ENCODE peak calls at places on chromosomes 13 and 19, in ten cellular contexts. One of them, this sample, is unnamed.

GRCh38 chr13:44857736-44858135 is 131.5 kb downstream of the NUFIP1 start:
- DNase-seq in brain microvascular endothelial cell: no peak
- DNase-seq in body of pancreas: no peak
- DNase-seq in GM23248: no peak
- DNase-seq in mesenchymal stem cell: no peak
- DNase-seq in substantia nigra: no peak
- DNase-seq in right lobe of liver: no peak
- DNase-seq in psoas muscle: no peak
- DNase-seq in breast epithelium: no peak
- DNase-seq in gastrocnemius medialis: no peak
- DNase-seq in this sample: no peak

GRCh38 chr19:3284759-3285646 is 60.5 kb downstream of the CELF5 start:
- DNase-seq in body of pancreas: peak
- DNase-seq in substantia nigra: no peak
- DNase-seq in brain microvascular endothelial cell: peak
- DNase-seq in psoas muscle: peak
- DNase-seq in mesenchymal stem cell: peak
- DNase-seq in right lobe of liver: peak
- DNase-seq in breast epithelium: peak
- DNase-seq in GM23248: peak
- DNase-seq in gastrocnemius medialis: peak
- DNase-seq in this sample: no peak

GRCh38 chr19:9849786-9850185 is 14.7 kb downstream of the PIN1 start:
- DNase-seq in brain microvascular endothelial cell: no peak
- DNase-seq in right lobe of liver: no peak
- DNase-seq in GM23248: no peak
- DNase-seq in substantia nigra: no peak
- DNase-seq in body of pancreas: no peak
- DNase-seq in breast epithelium: no peak
- DNase-seq in mesenchymal stem cell: no peak
- DNase-seq in psoas muscle: no peak
- DNase-seq in gastrocnemius medialis: no peak
- DNase-seq in this sample: no peak

GRCh38 chr13:112113355-112113754 is 46.4 kb downstream of the SOX1 start:
- DNase-seq in brain microvascular endothelial cell: no peak
- DNase-seq in breast epithelium: no peak
- DNase-seq in body of pancreas: no peak
- DNase-seq in substantia nigra: no peak
- DNase-seq in right lobe of liver: no peak
- DNase-seq in gastrocnemius medialis: no peak
- DNase-seq in mesenchymal stem cell: no peak
- DNase-seq in psoas muscle: no peak
- DNase-seq in GM23248: no peak
- DNase-seq in this sample: no peak

GRCh38 chr13:95083758-95084157 is 217.5 kb downstream of the ABCC4 start:
- DNase-seq in mesenchymal stem cell: peak
- DNase-seq in right lobe of liver: no peak
- DNase-seq in substantia nigra: no peak
- DNase-seq in gastrocnemius medialis: no peak
- DNase-seq in psoas muscle: no peak
- DNase-seq in brain microvascular endothelial cell: peak
- DNase-seq in body of pancreas: no peak
- DNase-seq in GM23248: peak
- DNase-seq in breast epithelium: no peak
- DNase-seq in this sample: no peak

GRCh38 chr19:4061178-4061682 is 5.5 kb downstream of the ZBTB7A start:
- DNase-seq in GM23248: peak
- DNase-seq in gastrocnemius medialis: peak
- DNase-seq in body of pancreas: peak
- DNase-seq in right lobe of liver: peak
- DNase-seq in substantia nigra: no peak
- DNase-seq in psoas muscle: peak
- DNase-seq in brain microvascular endothelial cell: no peak
- DNase-seq in breast epithelium: peak
- DNase-seq in mesenchymal stem cell: no peak
- DNase-seq in this sample: no peak

GRCh38 chr13:75508002-75508548 is 26.1 kb upstream of the TBC1D4 start:
- DNase-seq in GM23248: no peak
- DNase-seq in mesenchymal stem cell: no peak
- DNase-seq in brain microvascular endothelial cell: no peak
- DNase-seq in breast epithelium: no peak
- DNase-seq in body of pancreas: no peak
- DNase-seq in right lobe of liver: no peak
- DNase-seq in gastrocnemius medialis: no peak
- DNase-seq in psoas muscle: no peak
- DNase-seq in substantia nigra: no peak
- DNase-seq in this sample: no peak

GRCh38 chr13:35552172-35552844 is 75.8 kb upstream of the MAB21L1 start:
- DNase-seq in GM23248: peak
- DNase-seq in gastrocnemius medialis: no peak
- DNase-seq in breast epithelium: no peak
- DNase-seq in substantia nigra: no peak
- DNase-seq in body of pancreas: no peak
- DNase-seq in right lobe of liver: no peak
- DNase-seq in mesenchymal stem cell: no peak
- DNase-seq in brain microvascular endothelial cell: no peak
- DNase-seq in psoas muscle: no peak
- DNase-seq in this sample: no peak

GRCh38 chr13:113746671-113747070 is 12.4 kb upstream of the TMEM255B start:
- DNase-seq in GM23248: no peak
- DNase-seq in psoas muscle: no peak
- DNase-seq in body of pancreas: peak
- DNase-seq in breast epithelium: no peak
- DNase-seq in gastrocnemius medialis: no peak
- DNase-seq in right lobe of liver: no peak
- DNase-seq in substantia nigra: no peak
- DNase-seq in mesenchymal stem cell: no peak
- DNase-seq in brain microvascular endothelial cell: no peak
- DNase-seq in this sample: no peak

GRCh38 chr19:19554074-19555023 is 16.3 kb downstream of the CILP2 start:
- DNase-seq in psoas muscle: peak
- DNase-seq in brain microvascular endothelial cell: no peak
- DNase-seq in right lobe of liver: no peak
- DNase-seq in mesenchymal stem cell: peak
- DNase-seq in substantia nigra: no peak
- DNase-seq in breast epithelium: no peak
- DNase-seq in gastrocnemius medialis: no peak
- DNase-seq in GM23248: peak
- DNase-seq in body of pancreas: peak
- DNase-seq in this sample: no peak

GRCh38 chr19:51788029-51788428 is 6.9 kb upstream of the FPR3 start:
- DNase-seq in breast epithelium: no peak
- DNase-seq in mesenchymal stem cell: no peak
- DNase-seq in gastrocnemius medialis: no peak
- DNase-seq in GM23248: no peak
- DNase-seq in psoas muscle: no peak
- DNase-seq in body of pancreas: no peak
- DNase-seq in right lobe of liver: no peak
- DNase-seq in substantia nigra: no peak
- DNase-seq in brain microvascular endothelial cell: no peak
- DNase-seq in this sample: no peak

GRCh38 chr19:55082023-55082851 is 6.6 kb downstream of the EPS8L1 start:
- DNase-seq in gastrocnemius medialis: no peak
- DNase-seq in brain microvascular endothelial cell: peak
- DNase-seq in right lobe of liver: no peak
- DNase-seq in breast epithelium: no peak
- DNase-seq in mesenchymal stem cell: peak
- DNase-seq in psoas muscle: no peak
- DNase-seq in body of pancreas: no peak
- DNase-seq in GM23248: peak
- DNase-seq in substantia nigra: no peak
- DNase-seq in this sample: no peak

GRCh38 chr19:53541971-53542370 is 4.0 kb downstream of the ZNF331 start:
- DNase-seq in GM23248: no peak
- DNase-seq in substantia nigra: no peak
- DNase-seq in body of pancreas: no peak
- DNase-seq in right lobe of liver: no peak
- DNase-seq in brain microvascular endothelial cell: no peak
- DNase-seq in mesenchymal stem cell: no peak
- DNase-seq in gastrocnemius medialis: no peak
- DNase-seq in breast epithelium: no peak
- DNase-seq in psoas muscle: no peak
- DNase-seq in this sample: no peak

GRCh38 chr19:44848036-44848804 is 2.1 kb downstream of the NECTIN2 start:
- DNase-seq in body of pancreas: peak
- DNase-seq in breast epithelium: no peak
- DNase-seq in psoas muscle: no peak
- DNase-seq in substantia nigra: no peak
- DNase-seq in brain microvascular endothelial cell: peak
- DNase-seq in GM23248: peak
- DNase-seq in gastrocnemius medialis: no peak
- DNase-seq in right lobe of liver: no peak
- DNase-seq in mesenchymal stem cell: peak
- DNase-seq in this sample: no peak

GRCh38 chr13:111944171-111944583 is 122.8 kb upstream of the SOX1 start:
- DNase-seq in GM23248: no peak
- DNase-seq in psoas muscle: no peak
- DNase-seq in body of pancreas: no peak
- DNase-seq in gastrocnemius medialis: no peak
- DNase-seq in right lobe of liver: no peak
- DNase-seq in brain microvascular endothelial cell: no peak
- DNase-seq in mesenchymal stem cell: no peak
- DNase-seq in breast epithelium: no peak
- DNase-seq in substantia nigra: no peak
- DNase-seq in this sample: no peak

GRCh38 chr13:74274946-74275345 is 140.7 kb upstream of the KLF12 start:
- DNase-seq in gastrocnemius medialis: no peak
- DNase-seq in breast epithelium: no peak
- DNase-seq in psoas muscle: no peak
- DNase-seq in brain microvascular endothelial cell: no peak
- DNase-seq in substantia nigra: no peak
- DNase-seq in mesenchymal stem cell: no peak
- DNase-seq in GM23248: peak
- DNase-seq in body of pancreas: no peak
- DNase-seq in right lobe of liver: no peak
- DNase-seq in this sample: no peak

GRCh38 chr13:28409648-28410047 is 85.3 kb downstream of the FLT1 start:
- DNase-seq in brain microvascular endothelial cell: no peak
- DNase-seq in right lobe of liver: no peak
- DNase-seq in psoas muscle: no peak
- DNase-seq in substantia nigra: no peak
- DNase-seq in gastrocnemius medialis: no peak
- DNase-seq in breast epithelium: no peak
- DNase-seq in mesenchymal stem cell: no peak
- DNase-seq in GM23248: no peak
- DNase-seq in body of pancreas: no peak
- DNase-seq in this sample: no peak

GRCh38 chr19:1355974-1356865 is 27.5 kb upstream of the NDUFS7 start:
- DNase-seq in substantia nigra: no peak
- DNase-seq in body of pancreas: no peak
- DNase-seq in breast epithelium: no peak
- DNase-seq in brain microvascular endothelial cell: no peak
- DNase-seq in gastrocnemius medialis: no peak
- DNase-seq in right lobe of liver: peak
- DNase-seq in psoas muscle: no peak
- DNase-seq in GM23248: peak
- DNase-seq in mesenchymal stem cell: peak
- DNase-seq in this sample: no peak

GRCh38 chr19:6234527-6234926 is 45.2 kb downstream of the MLLT1 start:
- DNase-seq in body of pancreas: no peak
- DNase-seq in gastrocnemius medialis: no peak
- DNase-seq in right lobe of liver: no peak
- DNase-seq in psoas muscle: no peak
- DNase-seq in mesenchymal stem cell: peak
- DNase-seq in brain microvascular endothelial cell: no peak
- DNase-seq in breast epithelium: no peak
- DNase-seq in GM23248: peak
- DNase-seq in substantia nigra: no peak
- DNase-seq in this sample: no peak
- H3K27ac ChIP-seq in body of pancreas: peak
- H3K27ac ChIP-seq in gastrocnemius medialis: peak
- H3K27ac ChIP-seq in right lobe of liver: no peak
- H3K27ac ChIP-seq in psoas muscle: peak
- H3K27ac ChIP-seq in mesenchymal stem cell: no peak
- H3K27ac ChIP-seq in brain microvascular endothelial cell: no peak
- H3K27ac ChIP-seq in breast epithelium: peak
- H3K27ac ChIP-seq in GM23248: peak
- H3K27ac ChIP-seq in substantia nigra: no peak
- H3K27ac ChIP-seq in this sample: peak

DNA sequence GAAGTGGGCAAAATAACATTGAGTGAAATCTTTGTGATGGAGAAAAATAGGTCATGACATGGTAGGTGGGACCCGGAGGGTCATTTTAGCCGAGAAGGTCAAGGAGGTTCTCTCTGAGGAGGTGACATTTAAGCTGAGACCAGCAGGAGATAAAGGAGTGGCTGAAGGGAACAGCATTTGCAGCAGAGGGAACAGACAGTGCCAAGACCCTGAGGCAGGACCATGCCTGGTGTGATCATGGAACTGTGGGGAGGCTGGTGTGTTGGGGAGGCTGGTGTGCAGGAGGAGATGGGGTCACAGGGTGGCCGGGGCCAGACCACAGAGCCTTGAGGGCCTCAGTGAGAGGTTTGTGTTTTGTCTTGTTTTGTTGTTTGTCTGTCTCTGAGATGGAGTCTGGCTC is 59.4 kb upstream of the KLF2 start:
- DNase-seq in mesenchymal stem cell: no peak
- DNase-seq in body of pancreas: no peak
- DNase-seq in right lobe of liver: no peak
- DNase-seq in gastrocnemius medialis: no peak
- DNase-seq in GM23248: no peak
- DNase-seq in brain microvascular endothelial cell: no peak
- DNase-seq in substantia nigra: no peak
- DNase-seq in breast epithelium: no peak
- DNase-seq in psoas muscle: no peak
- DNase-seq in this sample: no peak
- H3K27ac ChIP-seq in mesenchymal stem cell: no peak
- H3K27ac ChIP-seq in body of pancreas: no peak
- H3K27ac ChIP-seq in right lobe of liver: no peak
- H3K27ac ChIP-seq in gastrocnemius medialis: no peak
- H3K27ac ChIP-seq in GM23248: no peak
- H3K27ac ChIP-seq in brain microvascular endothelial cell: no peak
- H3K27ac ChIP-seq in substantia nigra: no peak
- H3K27ac ChIP-seq in breast epithelium: no peak
- H3K27ac ChIP-seq in psoas muscle: no peak
- H3K27ac ChIP-seq in this sample: no peak

GRCh38 chr13:99311748-99312492 is 4.7 kb upstream of the GPR183 start:
- DNase-seq in breast epithelium: no peak
- DNase-seq in right lobe of liver: no peak
- DNase-seq in gastrocnemius medialis: no peak
- DNase-seq in body of pancreas: no peak
- DNase-seq in GM23248: peak
- DNase-seq in brain microvascular endothelial cell: no peak
- DNase-seq in substantia nigra: no peak
- DNase-seq in mesenchymal stem cell: no peak
- DNase-seq in psoas muscle: no peak
- DNase-seq in this sample: no peak
- H3K27ac ChIP-seq in breast epithelium: peak
- H3K27ac ChIP-seq in right lobe of liver: no peak
- H3K27ac ChIP-seq in gastrocnemius medialis: peak
- H3K27ac ChIP-seq in body of pancreas: peak
- H3K27ac ChIP-seq in GM23248: peak
- H3K27ac ChIP-seq in brain microvascular endothelial cell: peak
- H3K27ac ChIP-seq in substantia nigra: no peak
- H3K27ac ChIP-seq in mesenchymal stem cell: no peak
- H3K27ac ChIP-seq in psoas muscle: peak
- H3K27ac ChIP-seq in this sample: peak

DNA sequence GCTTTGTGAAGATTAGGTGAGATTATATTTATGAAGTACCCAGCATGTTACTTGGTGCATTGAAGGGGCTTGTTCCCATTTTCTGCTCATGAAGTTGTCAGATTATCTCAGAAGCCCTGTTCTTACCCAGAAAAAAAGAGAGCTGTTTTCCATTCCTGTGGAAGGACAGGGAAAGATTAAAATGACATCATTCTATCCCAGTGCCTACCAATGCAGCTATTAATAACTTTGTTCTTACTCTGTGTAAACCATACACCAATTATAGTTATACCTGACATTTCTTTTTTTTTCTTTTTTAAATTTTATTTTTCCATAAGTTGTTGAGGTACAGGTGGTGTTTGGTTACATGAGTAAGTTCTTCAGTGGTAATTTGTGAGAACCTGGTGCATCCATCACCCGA is 18.6 kb downstream of the ZNF507 start:
- DNase-seq in breast epithelium: no peak
- DNase-seq in GM23248: no peak
- DNase-seq in right lobe of liver: no peak
- DNase-seq in body of pancreas: no peak
- DNase-seq in psoas muscle: no peak
- DNase-seq in brain microvascular endothelial cell: no peak
- DNase-seq in mesenchymal stem cell: no peak
- DNase-seq in substantia nigra: no peak
- DNase-seq in gastrocnemius medialis: no peak
- DNase-seq in this sample: no peak
- H3K27ac ChIP-seq in breast epithelium: peak
- H3K27ac ChIP-seq in GM23248: no peak
- H3K27ac ChIP-seq in right lobe of liver: peak
- H3K27ac ChIP-seq in body of pancreas: peak
- H3K27ac ChIP-seq in psoas muscle: peak
- H3K27ac ChIP-seq in brain microvascular endothelial cell: no peak
- H3K27ac ChIP-seq in mesenchymal stem cell: no peak
- H3K27ac ChIP-seq in substantia nigra: peak
- H3K27ac ChIP-seq in gastrocnemius medialis: peak
- H3K27ac ChIP-seq in this sample: peak

This sample was measured in caudate nucleus.